ENCODE peak calls at places on chromosome 3, in five cellular contexts. One of them, this sample, is unnamed. For H3K9me2, the result is how much of the 10 kb centered on the place peaks cover.

GRCh38 chr3:58049143-58049785 is 41.0 kb downstream of the FLNB start:
- DNase-seq in SK-N-SH: no peak
- DNase-seq in PC-3: peak
- DNase-seq in MM.1S: no peak
- DNase-seq in GM23248: peak
- DNase-seq in this sample: no peak

GRCh38 chr3:184133840-184134745 is 1.1 kb upstream of the EIF2B5 start:
- DNase-seq in SK-N-SH: peak
- DNase-seq in PC-3: peak
- DNase-seq in MM.1S: peak
- DNase-seq in GM23248: peak
- DNase-seq in this sample: peak

GRCh38 chr3:138196023-138196422 is 8.9 kb downstream of the ARMC8 start:
- DNase-seq in SK-N-SH: no peak
- DNase-seq in PC-3: peak
- DNase-seq in MM.1S: no peak
- DNase-seq in GM23248: no peak
- DNase-seq in this sample: no peak

GRCh38 chr3:126024049-126024854 is 55.3 kb downstream of the ROPN1B start:
- DNase-seq in SK-N-SH: no peak
- DNase-seq in PC-3: no peak
- DNase-seq in MM.1S: no peak
- DNase-seq in GM23248: no peak
- DNase-seq in this sample: no peak

GRCh38 chr3:35758358-35758757 is 119.0 kb downstream of the ARPP21 start:
- DNase-seq in SK-N-SH: no peak
- DNase-seq in PC-3: no peak
- DNase-seq in MM.1S: no peak
- DNase-seq in GM23248: no peak
- DNase-seq in this sample: no peak

GRCh38 chr3:68256635-68257034 is 602.2 kb upstream of the SUCLG2 start:
- DNase-seq in SK-N-SH: peak
- DNase-seq in PC-3: peak
- DNase-seq in MM.1S: no peak
- DNase-seq in GM23248: no peak
- DNase-seq in this sample: peak

GRCh38 chr3:12484198-12484982 is at the start of gene TSEN2:
- DNase-seq in SK-N-SH: peak
- DNase-seq in PC-3: peak
- DNase-seq in MM.1S: peak
- DNase-seq in GM23248: peak
- DNase-seq in this sample: peak

GRCh38 chr3:169146112-169146665 is 517.3 kb downstream of the MECOM start:
- DNase-seq in SK-N-SH: no peak
- DNase-seq in PC-3: peak
- DNase-seq in MM.1S: no peak
- DNase-seq in GM23248: peak
- DNase-seq in this sample: no peak

GRCh38 chr3:48966876-48967361 is 23.1 kb upstream of the P4HTM start:
- DNase-seq in SK-N-SH: no peak
- DNase-seq in PC-3: no peak
- DNase-seq in MM.1S: no peak
- DNase-seq in GM23248: peak
- DNase-seq in this sample: no peak

DNA sequence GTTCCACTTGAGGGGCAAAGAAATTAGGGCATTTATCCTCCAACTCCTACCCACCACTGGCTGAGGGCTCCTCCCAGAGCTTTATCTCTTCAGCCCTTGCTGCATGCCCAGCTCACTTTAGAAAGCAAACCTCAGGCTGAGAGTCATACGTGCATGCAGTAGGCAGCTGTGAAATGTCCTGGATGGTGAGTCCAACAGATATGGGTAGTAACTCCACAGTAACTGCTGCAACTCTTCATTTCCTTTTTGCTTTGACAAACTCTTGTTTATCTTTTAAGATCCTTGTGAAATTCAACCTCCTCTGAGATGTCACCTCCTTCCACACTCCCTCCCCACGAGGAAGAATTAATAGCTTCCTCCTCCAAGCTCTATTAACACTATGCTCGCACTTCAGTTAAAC is 35.9 kb upstream of the CTNNB1 start:
- DNase-seq in SK-N-SH: no peak
- DNase-seq in PC-3: no peak
- DNase-seq in MM.1S: no peak
- DNase-seq in GM23248: no peak
- DNase-seq in this sample: no peak
- H3K9me2 ChIP-seq in SK-N-SH: under half
- H3K9me2 ChIP-seq in PC-3: under half
- H3K9me2 ChIP-seq in MM.1S: under half
- H3K9me2 ChIP-seq in GM23248: under half
- H3K9me2 ChIP-seq in this sample: under half

DNA sequence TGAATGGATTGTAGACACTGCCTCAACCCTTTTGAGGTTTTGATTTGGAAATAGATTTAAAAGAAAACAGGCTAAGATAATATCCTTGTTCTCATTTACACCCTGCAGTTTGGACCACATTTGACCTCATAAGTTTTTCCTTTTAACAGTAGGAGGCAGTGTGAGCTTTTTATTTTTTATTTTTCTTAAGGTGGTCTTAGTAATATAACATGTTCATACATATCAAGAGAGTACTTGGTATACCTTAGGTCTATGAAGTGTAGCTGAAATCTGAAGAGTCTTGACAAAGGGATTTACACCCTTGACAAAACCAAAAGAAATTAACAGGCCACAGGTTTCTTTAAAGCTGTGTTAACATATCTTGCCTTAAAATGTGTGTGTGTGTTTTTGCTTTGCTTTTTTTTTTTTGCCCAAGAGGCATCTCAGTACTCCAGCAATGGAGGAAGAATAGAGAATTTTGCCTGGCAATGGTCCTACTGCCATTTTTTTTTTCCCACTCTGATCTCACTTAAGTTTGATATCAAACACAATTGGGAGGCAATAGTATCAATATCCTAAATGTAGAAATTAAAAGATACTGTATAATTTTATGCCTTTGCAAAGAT is 3.3 kb downstream of the RAP2B start:
- DNase-seq in SK-N-SH: no peak
- DNase-seq in PC-3: peak
- DNase-seq in MM.1S: peak
- DNase-seq in GM23248: peak
- DNase-seq in this sample: no peak
- H3K4me3 ChIP-seq in SK-N-SH: peak
- H3K4me3 ChIP-seq in PC-3: peak
- H3K4me3 ChIP-seq in MM.1S: peak
- H3K4me3 ChIP-seq in GM23248: peak
- H3K4me3 ChIP-seq in this sample: peak

DNA sequence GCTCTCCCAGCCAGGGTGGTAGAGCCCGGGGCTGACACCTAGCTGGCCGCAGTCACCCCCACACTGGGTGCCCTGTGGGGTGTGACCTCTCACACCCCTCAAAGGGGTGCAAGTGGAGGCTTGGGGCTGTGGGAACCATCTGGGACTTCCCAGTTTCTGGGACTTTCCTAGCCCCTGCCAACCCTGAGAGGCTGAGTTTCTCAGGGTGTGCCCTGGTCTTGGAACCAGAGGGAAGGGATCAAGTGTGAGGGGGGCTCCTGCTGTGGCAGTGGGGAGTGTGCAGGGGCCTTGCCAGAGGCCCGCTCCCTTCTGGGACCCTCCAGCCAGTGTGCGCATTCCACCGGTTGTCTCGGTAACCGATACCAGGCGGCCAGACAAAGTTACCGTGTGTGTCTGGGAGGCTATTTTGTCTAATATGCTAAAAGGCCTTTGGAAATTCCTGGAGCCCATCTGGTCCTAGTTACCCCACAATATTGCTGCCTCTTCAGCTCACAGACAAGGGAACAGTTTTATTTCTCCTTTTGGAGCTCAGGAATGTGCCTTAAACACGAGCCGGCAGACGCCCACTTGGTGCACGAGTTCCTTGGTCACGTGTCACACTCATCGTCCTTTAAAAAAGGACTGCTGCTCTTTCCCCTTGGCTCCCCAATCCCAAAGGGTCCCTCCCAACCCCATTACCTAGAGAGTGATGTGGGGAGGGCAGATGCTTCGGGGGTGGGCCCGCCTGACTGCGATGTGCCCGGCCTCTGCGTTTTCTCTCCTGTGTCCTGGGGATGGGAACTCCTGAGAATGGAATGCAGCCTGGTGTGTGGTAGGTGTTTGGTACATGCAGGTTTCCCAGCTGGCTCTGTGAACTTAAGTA is 33.2 kb downstream of the HDAC11 start:
- DNase-seq in SK-N-SH: peak
- DNase-seq in PC-3: peak
- DNase-seq in MM.1S: no peak
- DNase-seq in GM23248: peak
- DNase-seq in this sample: no peak
- H3K9ac ChIP-seq in SK-N-SH: no peak
- H3K9ac ChIP-seq in PC-3: no peak
- H3K9ac ChIP-seq in MM.1S: no peak
- H3K9ac ChIP-seq in GM23248: peak
- H3K9ac ChIP-seq in this sample: no peak

DNA sequence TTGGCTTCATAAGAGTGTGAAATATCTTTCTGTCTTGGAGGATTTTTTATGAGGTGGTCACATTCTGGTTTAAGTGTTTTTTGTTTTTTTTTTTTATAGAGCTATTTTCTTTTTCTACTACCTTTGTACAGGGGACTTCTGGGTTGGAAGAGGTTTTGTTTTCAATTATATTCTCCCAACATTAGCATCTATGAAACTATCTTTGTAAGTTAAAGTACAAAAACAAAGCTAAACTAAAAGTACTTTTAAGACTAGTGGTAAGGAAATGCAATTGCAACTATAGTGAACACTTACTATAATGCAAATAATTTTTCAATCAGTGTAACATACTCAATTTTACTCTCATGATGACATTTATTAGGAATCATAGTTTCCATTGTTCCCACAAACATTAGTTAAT is 688.2 kb downstream of the SI start:
- DNase-seq in SK-N-SH: no peak
- DNase-seq in PC-3: no peak
- DNase-seq in MM.1S: no peak
- DNase-seq in GM23248: no peak
- DNase-seq in this sample: no peak
- H3K9me2 ChIP-seq in SK-N-SH: under half
- H3K9me2 ChIP-seq in PC-3: under half
- H3K9me2 ChIP-seq in MM.1S: under half
- H3K9me2 ChIP-seq in GM23248: under half
- H3K9me2 ChIP-seq in this sample: under half

DNA sequence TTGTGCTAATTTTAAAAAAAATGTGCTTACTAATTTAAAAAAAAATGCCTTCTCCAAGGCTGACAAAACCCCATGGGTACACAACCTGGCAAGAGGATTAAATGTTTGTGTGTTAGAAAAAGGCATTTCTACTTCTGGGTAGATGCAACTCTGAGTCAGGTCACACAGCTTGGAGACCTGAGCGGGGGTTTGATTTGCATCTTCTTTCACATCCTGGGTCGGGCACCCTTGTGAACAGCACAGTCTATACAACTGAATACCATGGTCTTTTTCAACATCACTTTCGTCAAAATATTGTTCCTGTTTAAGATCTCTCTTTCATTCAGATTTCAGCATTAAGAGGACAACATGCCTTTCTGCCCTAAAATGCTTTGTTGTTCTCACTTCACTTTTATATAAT is 267.2 kb downstream of the CHL1 start:
- DNase-seq in SK-N-SH: no peak
- DNase-seq in PC-3: no peak
- DNase-seq in MM.1S: no peak
- DNase-seq in GM23248: no peak
- DNase-seq in this sample: peak
- H3K4me3 ChIP-seq in SK-N-SH: no peak
- H3K4me3 ChIP-seq in PC-3: no peak
- H3K4me3 ChIP-seq in MM.1S: no peak
- H3K4me3 ChIP-seq in GM23248: no peak
- H3K4me3 ChIP-seq in this sample: no peak

GRCh38 chr3:159860727-159861126 is 127.9 kb upstream of the IL12A start:
- DNase-seq in SK-N-SH: no peak
- DNase-seq in PC-3: no peak
- DNase-seq in MM.1S: no peak
- DNase-seq in GM23248: no peak
- DNase-seq in this sample: no peak
- H3K9ac ChIP-seq in SK-N-SH: no peak
- H3K9ac ChIP-seq in PC-3: no peak
- H3K9ac ChIP-seq in MM.1S: no peak
- H3K9ac ChIP-seq in GM23248: no peak
- H3K9ac ChIP-seq in this sample: no peak

GRCh38 chr3:41164776-41165175 is 34.5 kb upstream of the CTNNB1 start:
- DNase-seq in SK-N-SH: no peak
- DNase-seq in PC-3: no peak
- DNase-seq in MM.1S: no peak
- DNase-seq in GM23248: no peak
- DNase-seq in this sample: no peak
- H3K9me2 ChIP-seq in SK-N-SH: under half
- H3K9me2 ChIP-seq in PC-3: under half
- H3K9me2 ChIP-seq in MM.1S: under half
- H3K9me2 ChIP-seq in GM23248: under half
- H3K9me2 ChIP-seq in this sample: under half

GRCh38 chr3:50341537-50341936 is 901 bp upstream of the RASSF1 start:
- DNase-seq in SK-N-SH: no peak
- DNase-seq in PC-3: no peak
- DNase-seq in MM.1S: no peak
- DNase-seq in GM23248: no peak
- DNase-seq in this sample: no peak
- H3K4me3 ChIP-seq in SK-N-SH: no peak
- H3K4me3 ChIP-seq in PC-3: no peak
- H3K4me3 ChIP-seq in MM.1S: no peak
- H3K4me3 ChIP-seq in GM23248: peak
- H3K4me3 ChIP-seq in this sample: peak

This sample was measured in Karpas-422.